ENCODE peak calls at places on chromosomes 12 and 14, in six cellular contexts. F is H9, U is neuronal stem cell, X is IMR-90, R is trophoblast cell, Y is H1. C is an unnamed sample.

GRCh38 chr12:6336079-6336858 is 5.6 kb downstream of the TNFRSF1A start:
- DNase-seq in F (peak; percentile 99), U (peak; percentile 89), X (peak; percentile 99), R (peak; percentile 98), Y (peak; percentile 89), C (peak; percentile 100)

GRCh38 chr12:108120863-108121165 is 8.3 kb upstream of the WSCD2 start:
- DNase-seq in F (no peak), U (no peak), X (no peak), R (no peak), Y (no peak), C (no peak)

GRCh38 chr12:110071504-110071903 is 23.2 kb upstream of the C12orf76 start:
- DNase-seq in F (no peak), U (no peak), X (no peak), R (no peak), Y (no peak), C (no peak)

GRCh38 chr14:61649283-61649682 is 46.0 kb upstream of the HIF1A start:
- DNase-seq in F (no peak), U (no peak), X (no peak), R (no peak), Y (no peak), C (no peak)

GRCh38 chr12:62379026-62379722 is 87.5 kb upstream of the MON2 start:
- DNase-seq in F (no peak), U (no peak), X (peak; percentile 25), R (no peak), Y (no peak), C (no peak)

GRCh38 chr12:46351861-46352595 is 20.5 kb downstream of the SLC38A2 start:
- DNase-seq in F (no peak), U (no peak), X (no peak), R (no peak), Y (no peak), C (peak; percentile 52)

GRCh38 chr14:67883717-67884116 is 64.1 kb downstream of the RAD51B start:
- DNase-seq in F (no peak), U (no peak), X (peak; percentile 28), R (no peak), Y (no peak), C (peak; percentile 34)

GRCh38 chr12:53235742-53236442 is 3.9 kb upstream of the RARG start:
- DNase-seq in F (peak; percentile 59), U (no peak), X (no peak), R (no peak), Y (peak; percentile 56), C (no peak)

GRCh38 chr12:71439613-71440392 is at the start of gene LGR5:
- DNase-seq in F (peak; percentile 76), U (peak; percentile 69), X (peak; percentile 7), R (no peak), Y (peak; percentile 73), C (peak; percentile 39)

GRCh38 chr12:2057041-2057792 is 4.4 kb downstream of the CACNA1C start:
- DNase-seq in F (peak; percentile 96), U (peak; percentile 85), X (peak; percentile 62), R (no peak), Y (peak; percentile 99), C (peak; percentile 65)

GRCh38 chr12:106333756-106334155 is 23.8 kb upstream of the POLR3B start:
- DNase-seq in F (no peak), U (no peak), X (no peak), R (no peak), Y (no peak), C (no peak)

GRCh38 chr12:106113042-106113441 is 25.7 kb downstream of the NUAK1 start:
- DNase-seq in F (no peak), U (no peak), X (peak; percentile 68), R (no peak), Y (no peak), C (peak; percentile 88)

GRCh38 chr12:104372048-104372720 is 68.6 kb downstream of the EID3 start:
- DNase-seq in F (no peak), U (no peak), X (no peak), R (no peak), Y (peak; percentile 41), C (no peak)

GRCh38 chr14:28756896-28757570 is 9.6 kb upstream of the FOXG1 start:
- DNase-seq in F (peak; percentile 62), U (no peak), X (peak; percentile 54), R (no peak), Y (peak; percentile 58), C (peak; percentile 51)

GRCh38 chr14:63624701-63625100 is 17.0 kb downstream of the WDR89 start:
- DNase-seq in F (no peak), U (no peak), X (no peak), R (no peak), Y (no peak), C (no peak)

GRCh38 chr12:112486361-112486760 is 67.6 kb downstream of the PTPN11 start:
- DNase-seq in F (no peak), U (no peak), X (no peak), R (no peak), Y (no peak), C (no peak)

GRCh38 chr12:121872546-121873223 is 14.0 kb upstream of the HPD start:
- DNase-seq in F (no peak), U (no peak), X (peak; percentile 99), R (no peak), Y (no peak), C (peak; percentile 97)

GRCh38 chr12:89351489-89352241 is 636 bp downstream of the DUSP6 start:
- DNase-seq in F (no peak), U (no peak), X (peak; percentile 35), R (peak; percentile 31), Y (peak; percentile 67), C (no peak)

GRCh38 chr12:67911789-67912188 is 77.5 kb upstream of the IFNG-AS1 start:
- DNase-seq in F (no peak), U (no peak), X (no peak), R (no peak), Y (no peak), C (no peak)

GRCh38 chr12:8493084-8493483 is 20.2 kb upstream of the CLEC4D start:
- DNase-seq in F (no peak), U (no peak), X (no peak), R (no peak), Y (no peak), C (peak; percentile 1)

GRCh38 chr14:64715146-64715627 is 11.0 kb downstream of the PLEKHG3 start:
- DNase-seq in F (no peak), U (no peak), X (no peak), R (no peak), Y (no peak), C (no peak)
- H3K18ac ChIP-seq in F (no peak overlapping the region), U (no peak overlapping the region), X (no peak overlapping the region), R (no peak overlapping the region), Y (peak overlapping the region; percentile 89), C (peak overlapping the region; percentile 3)

GRCh38 chr12:69341328-69341727 is 6.9 kb upstream of the LYZ start:
- DNase-seq in F (no peak), U (no peak), X (no peak), R (no peak), Y (no peak), C (no peak)

GRCh38 chr12:69343885-69344612 is 4.1 kb upstream of the LYZ start:
- DNase-seq in F (no peak), U (no peak), X (no peak), R (no peak), Y (no peak), C (no peak)

GRCh38 chr12:69345077-69345476 is 3.1 kb upstream of the LYZ start:
- DNase-seq in F (no peak), U (no peak), X (no peak), R (no peak), Y (no peak), C (no peak)

GRCh38 chr12:69342407-69342806 is 5.8 kb upstream of the LYZ start:
- DNase-seq in F (no peak), U (no peak), X (no peak), R (no peak), Y (no peak), C (no peak)

GRCh38 chr12:69343357-69343756 is 4.8 kb upstream of the LYZ start:
- DNase-seq in F (no peak), U (no peak), X (no peak), R (no peak), Y (no peak), C (no peak)
- H4K91ac ChIP-seq in F (no peak overlapping the region), U (no peak overlapping the region), X (no peak overlapping the region), R (no peak overlapping the region), Y (no peak overlapping the region), C (no peak overlapping the region)

DNA sequence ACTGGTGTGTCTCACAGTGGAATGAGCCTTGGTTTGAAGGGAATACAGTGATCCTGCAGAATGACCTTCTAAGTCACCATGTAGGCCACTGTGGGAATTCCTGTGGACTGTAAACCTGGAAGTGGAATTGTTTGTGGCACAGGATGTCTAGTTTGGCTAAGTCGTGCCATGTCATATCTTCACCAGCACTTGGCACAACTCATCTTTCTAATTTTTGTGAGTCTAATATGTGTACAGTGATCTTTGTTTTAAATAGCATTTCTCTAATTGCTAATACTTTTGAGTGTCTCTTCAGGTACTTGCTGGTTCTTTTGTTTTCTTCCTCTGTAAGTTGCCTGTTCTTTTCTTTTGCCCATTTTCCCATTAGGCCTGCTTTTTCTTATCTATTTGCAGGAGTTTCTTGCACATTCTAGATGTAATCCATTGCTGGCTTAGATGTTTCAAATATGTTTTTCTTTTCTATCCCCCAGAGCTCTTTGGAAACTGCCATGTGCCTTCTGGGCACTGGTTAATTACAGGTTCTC is 112.7 kb downstream of the VRK1 start:
- DNase-seq in F (no peak), U (no peak), X (no peak), R (no peak), Y (no peak), C (no peak)
- H3K27me3 ChIP-seq in F (no peaks in the 10 kb centered on the region), U (no peaks in the 10 kb centered on the region), X (no peaks in the 10 kb centered on the region), R (no peaks in the 10 kb centered on the region), Y (no peaks in the 10 kb centered on the region), C (no peaks in the 10 kb centered on the region)

GRCh38 chr14:78104130-78104529 is 66.0 kb upstream of the NRXN3 start:
- DNase-seq in F (no peak), U (no peak), X (no peak), R (no peak), Y (no peak), C (no peak)
- H3K18ac ChIP-seq in F (no peak overlapping the region), U (no peak overlapping the region), X (no peak overlapping the region), R (no peak overlapping the region), Y (no peak overlapping the region), C (no peak overlapping the region)

GRCh38 chr12:14589169-14590004 is 21.7 kb upstream of the PLBD1 start:
- DNase-seq in F (peak; percentile 63), U (no peak), X (no peak), R (no peak), Y (peak; percentile 59), C (no peak)
- H4K91ac ChIP-seq in F (no peak overlapping the region), U (no peak overlapping the region), X (no peak overlapping the region), R (no peak overlapping the region), Y (no peak overlapping the region), C (no peak overlapping the region)

GRCh38 chr14:104362761-104363605 is 216.6 kb upstream of the C14orf180 start:
- DNase-seq in F (no peak), U (no peak), X (no peak), R (no peak), Y (no peak), C (no peak)

GRCh38 chr14:104361921-104362681 is 217.5 kb upstream of the C14orf180 start:
- DNase-seq in F (peak; percentile 15), U (no peak), X (no peak), R (no peak), Y (no peak), C (no peak)

GRCh38 chr14:104363891-104364760 is 215.4 kb upstream of the C14orf180 start:
- DNase-seq in F (no peak), U (no peak), X (no peak), R (no peak), Y (no peak), C (no peak)

GRCh38 chr14:104366931-104367810 is 212.4 kb upstream of the C14orf180 start:
- DNase-seq in F (no peak), U (no peak), X (no peak), R (no peak), Y (no peak), C (no peak)

GRCh38 chr14:104364830-104365229 is 214.7 kb upstream of the C14orf180 start:
- DNase-seq in F (no peak), U (no peak), X (no peak), R (no peak), Y (no peak), C (no peak)
- H3K27me3 ChIP-seq in F (no peaks in the 10 kb centered on the region), U (no peaks in the 10 kb centered on the region), X (no peaks in the 10 kb centered on the region), R (no peaks in the 10 kb centered on the region), Y (no peaks in the 10 kb centered on the region), C (no peaks in the 10 kb centered on the region)